ENCODE peak calls at places on chromosomes 3 and 15, in five cellular contexts. One of them, this sample, is unnamed.

GRCh38 chr15:37682304-37682703 is 252.1 kb upstream of the TMCO5A start:
- DNase-seq in tibial artery: no peak
- DNase-seq in neuronal stem cell: no peak
- DNase-seq in HFF-Myc: no peak
- DNase-seq in A549: peak
- DNase-seq in this sample: no peak

GRCh38 chr3:152338159-152338720 is 69.5 kb downstream of the MBNL1 start:
- DNase-seq in tibial artery: no peak
- DNase-seq in A549: no peak
- DNase-seq in neuronal stem cell: no peak
- DNase-seq in HFF-Myc: no peak
- DNase-seq in this sample: no peak

GRCh38 chr3:12750658-12751071 is 8.4 kb downstream of the TMEM40 start:
- DNase-seq in HFF-Myc: peak
- DNase-seq in A549: no peak
- DNase-seq in tibial artery: peak
- DNase-seq in neuronal stem cell: no peak
- DNase-seq in this sample: peak

GRCh38 chr3:194871864-194872668 is 186.4 kb downstream of the FAM43A start:
- DNase-seq in neuronal stem cell: no peak
- DNase-seq in tibial artery: no peak
- DNase-seq in A549: peak
- DNase-seq in HFF-Myc: peak
- DNase-seq in this sample: no peak

GRCh38 chr3:119018690-119019463 is 15.8 kb downstream of the IGSF11 start:
- DNase-seq in neuronal stem cell: no peak
- DNase-seq in HFF-Myc: no peak
- DNase-seq in A549: no peak
- DNase-seq in tibial artery: no peak
- DNase-seq in this sample: no peak

GRCh38 chr15:68410466-68411200 is 21.3 kb downstream of the ITGA11 start:
- DNase-seq in tibial artery: peak
- DNase-seq in neuronal stem cell: no peak
- DNase-seq in HFF-Myc: no peak
- DNase-seq in A549: no peak
- DNase-seq in this sample: no peak

GRCh38 chr3:133444071-133444774 is 44.4 kb downstream of the BFSP2 start:
- DNase-seq in HFF-Myc: no peak
- DNase-seq in neuronal stem cell: no peak
- DNase-seq in A549: peak
- DNase-seq in tibial artery: no peak
- DNase-seq in this sample: no peak

GRCh38 chr15:81098884-81099601 is 35.0 kb upstream of the CFAP161 start:
- DNase-seq in tibial artery: no peak
- DNase-seq in A549: no peak
- DNase-seq in neuronal stem cell: no peak
- DNase-seq in HFF-Myc: no peak
- DNase-seq in this sample: no peak

GRCh38 chr3:48899298-48899697 is 616 bp upstream of the SLC25A20 start:
- DNase-seq in HFF-Myc: no peak
- DNase-seq in neuronal stem cell: no peak
- DNase-seq in A549: no peak
- DNase-seq in tibial artery: no peak
- DNase-seq in this sample: no peak

GRCh38 chr15:51260262-51260661 is 78.1 kb downstream of the CYP19A1 start:
- DNase-seq in A549: no peak
- DNase-seq in HFF-Myc: peak
- DNase-seq in tibial artery: no peak
- DNase-seq in neuronal stem cell: no peak
- DNase-seq in this sample: no peak

GRCh38 chr3:84772841-84773240 is 185.9 kb upstream of the CADM2 start:
- DNase-seq in tibial artery: no peak
- DNase-seq in A549: no peak
- DNase-seq in neuronal stem cell: no peak
- DNase-seq in HFF-Myc: no peak
- DNase-seq in this sample: no peak

GRCh38 chr15:101058735-101059134 is 139.6 kb downstream of the LRRK1 start:
- DNase-seq in A549: no peak
- DNase-seq in neuronal stem cell: no peak
- DNase-seq in tibial artery: peak
- DNase-seq in HFF-Myc: no peak
- DNase-seq in this sample: no peak

GRCh38 chr3:157148123-157148889 is 11.6 kb downstream of the CCNL1 start:
- DNase-seq in HFF-Myc: no peak
- DNase-seq in tibial artery: no peak
- DNase-seq in A549: no peak
- DNase-seq in neuronal stem cell: no peak
- DNase-seq in this sample: no peak

GRCh38 chr15:72835289-72835890 is 51.8 kb upstream of the ADPGK start:
- DNase-seq in A549: peak
- DNase-seq in HFF-Myc: no peak
- DNase-seq in tibial artery: no peak
- DNase-seq in neuronal stem cell: peak
- DNase-seq in this sample: no peak

GRCh38 chr3:155554777-155555445 is 190.0 kb downstream of the PLCH1 start:
- DNase-seq in tibial artery: no peak
- DNase-seq in neuronal stem cell: no peak
- DNase-seq in A549: peak
- DNase-seq in HFF-Myc: no peak
- DNase-seq in this sample: peak

GRCh38 chr3:3665546-3665945 is 133.7 kb upstream of the LRRN1 start:
- DNase-seq in tibial artery: no peak
- DNase-seq in A549: no peak
- DNase-seq in neuronal stem cell: no peak
- DNase-seq in HFF-Myc: no peak
- DNase-seq in this sample: no peak

GRCh38 chr3:126858887-126859286 is 124.0 kb upstream of the PLXNA1 start:
- DNase-seq in tibial artery: no peak
- DNase-seq in A549: peak
- DNase-seq in neuronal stem cell: no peak
- DNase-seq in HFF-Myc: peak
- DNase-seq in this sample: no peak

GRCh38 chr3:184568918-184569829 is 7.6 kb downstream of the EPHB3 start:
- DNase-seq in neuronal stem cell: no peak
- DNase-seq in HFF-Myc: peak
- DNase-seq in A549: no peak
- DNase-seq in tibial artery: peak
- DNase-seq in this sample: no peak

GRCh38 chr15:56972426-56972825 is 54.0 kb downstream of the TCF12 start:
- DNase-seq in HFF-Myc: no peak
- DNase-seq in neuronal stem cell: no peak
- DNase-seq in A549: no peak
- DNase-seq in tibial artery: no peak
- DNase-seq in this sample: no peak

GRCh38 chr3:39383913-39384664 is 919 bp downstream of the SLC25A38 start:
- DNase-seq in neuronal stem cell: peak
- DNase-seq in tibial artery: peak
- DNase-seq in A549: peak
- DNase-seq in HFF-Myc: peak
- DNase-seq in this sample: peak

GRCh38 chr3:190099099-190099498 is 21.6 kb downstream of the P3H2 start:
- DNase-seq in tibial artery: no peak
- DNase-seq in A549: no peak
- DNase-seq in HFF-Myc: no peak
- DNase-seq in neuronal stem cell: no peak
- DNase-seq in this sample: no peak

DNA sequence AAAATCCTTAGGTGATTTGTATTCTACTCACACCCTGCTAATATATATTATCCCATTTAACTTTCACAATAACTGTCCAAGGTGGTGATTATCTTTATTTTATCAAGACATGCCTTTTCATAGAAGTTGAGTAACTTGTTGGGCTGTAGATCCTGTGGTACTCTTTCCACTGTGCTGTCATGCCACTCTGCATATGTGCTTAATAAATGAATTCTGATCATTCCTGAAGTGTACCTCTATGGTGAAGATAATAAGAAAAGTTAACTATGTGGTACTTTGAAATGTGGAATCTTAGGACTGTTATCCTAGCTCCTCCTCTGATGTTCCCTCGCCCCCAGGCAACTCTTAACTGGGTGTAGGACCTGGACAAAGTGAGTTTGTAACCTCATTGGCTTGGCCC is 5.2 kb downstream of the SNRK start:
- DNase-seq in HFF-Myc: no peak
- DNase-seq in A549: no peak
- DNase-seq in neuronal stem cell: no peak
- DNase-seq in tibial artery: no peak
- DNase-seq in this sample: no peak
- H3K4me3 ChIP-seq in HFF-Myc: no peak
- H3K4me3 ChIP-seq in A549: no peak
- H3K4me3 ChIP-seq in neuronal stem cell: no peak
- H3K4me3 ChIP-seq in tibial artery: no peak
- H3K4me3 ChIP-seq in this sample: no peak

GRCh38 chr3:71753716-71754609 is at the start of gene GPR27:
- DNase-seq in neuronal stem cell: no peak
- DNase-seq in A549: peak
- DNase-seq in tibial artery: no peak
- DNase-seq in HFF-Myc: no peak
- DNase-seq in this sample: peak

GRCh38 chr3:71752911-71753715 is 542 bp upstream of the GPR27 start:
- DNase-seq in neuronal stem cell: no peak
- DNase-seq in HFF-Myc: no peak
- DNase-seq in tibial artery: no peak
- DNase-seq in A549: no peak
- DNase-seq in this sample: no peak

GRCh38 chr3:71751602-71752001 is 2.1 kb upstream of the GPR27 start:
- DNase-seq in HFF-Myc: no peak
- DNase-seq in neuronal stem cell: no peak
- DNase-seq in tibial artery: no peak
- DNase-seq in A549: no peak
- DNase-seq in this sample: no peak

GRCh38 chr3:71759401-71759800 is 5.7 kb downstream of the GPR27 start:
- DNase-seq in tibial artery: no peak
- DNase-seq in HFF-Myc: no peak
- DNase-seq in neuronal stem cell: no peak
- DNase-seq in A549: no peak
- DNase-seq in this sample: no peak

GRCh38 chr3:71754610-71755253 is 1.1 kb downstream of the GPR27 start:
- DNase-seq in A549: no peak
- DNase-seq in HFF-Myc: no peak
- DNase-seq in neuronal stem cell: no peak
- DNase-seq in tibial artery: no peak
- DNase-seq in this sample: no peak
- H3K4me3 ChIP-seq in A549: peak
- H3K4me3 ChIP-seq in HFF-Myc: no peak
- H3K4me3 ChIP-seq in neuronal stem cell: no peak
- H3K4me3 ChIP-seq in tibial artery: peak
- H3K4me3 ChIP-seq in this sample: no peak

GRCh38 chr15:65981837-65982696 is 112.8 kb downstream of the RAB11A start:
- DNase-seq in A549: no peak
- DNase-seq in tibial artery: no peak
- DNase-seq in neuronal stem cell: peak
- DNase-seq in HFF-Myc: no peak
- DNase-seq in this sample: peak
- H3K4me3 ChIP-seq in A549: peak
- H3K4me3 ChIP-seq in tibial artery: no peak
- H3K4me3 ChIP-seq in neuronal stem cell: peak
- H3K4me3 ChIP-seq in HFF-Myc: no peak
- H3K4me3 ChIP-seq in this sample: peak

GRCh38 chr3:66489577-66489976 is 11.2 kb downstream of the LRIG1 start:
- DNase-seq in neuronal stem cell: no peak
- DNase-seq in A549: no peak
- DNase-seq in HFF-Myc: no peak
- DNase-seq in tibial artery: no peak
- DNase-seq in this sample: no peak

GRCh38 chr3:66490984-66491383 is 9.8 kb downstream of the LRIG1 start:
- DNase-seq in A549: no peak
- DNase-seq in neuronal stem cell: no peak
- DNase-seq in HFF-Myc: no peak
- DNase-seq in tibial artery: no peak
- DNase-seq in this sample: no peak

GRCh38 chr3:66488492-66488891 is 12.3 kb downstream of the LRIG1 start:
- DNase-seq in neuronal stem cell: no peak
- DNase-seq in HFF-Myc: no peak
- DNase-seq in tibial artery: no peak
- DNase-seq in A549: no peak
- DNase-seq in this sample: no peak

GRCh38 chr3:66489115-66489514 is 11.7 kb downstream of the LRIG1 start:
- DNase-seq in HFF-Myc: no peak
- DNase-seq in A549: no peak
- DNase-seq in neuronal stem cell: no peak
- DNase-seq in tibial artery: no peak
- DNase-seq in this sample: no peak

GRCh38 chr3:66490214-66490613 is 10.6 kb downstream of the LRIG1 start:
- DNase-seq in tibial artery: no peak
- DNase-seq in A549: no peak
- DNase-seq in neuronal stem cell: no peak
- DNase-seq in HFF-Myc: no peak
- DNase-seq in this sample: no peak
- H3K4me3 ChIP-seq in tibial artery: no peak
- H3K4me3 ChIP-seq in A549: no peak
- H3K4me3 ChIP-seq in neuronal stem cell: no peak
- H3K4me3 ChIP-seq in HFF-Myc: no peak
- H3K4me3 ChIP-seq in this sample: no peak